ENCODE peak calls at places on chromosomes 16 and 17, in eight cellular contexts. U, S, G, I, H, O, A and R are unnamed samples.

GRCh38 chr16:49581630-49582298 is 208.2 kb downstream of the C16orf78 start:
- ATAC-seq in S (no peak), H (no peak), A (no peak), O (no peak), U (no peak), I (no peak), G (no peak), R (no peak)

GRCh38 chr17:1374426-1375177 is 25.4 kb downstream of the YWHAE start:
- ATAC-seq in U (no peak), I (peak; percentile 15), S (no peak), A (no peak), G (no peak), H (no peak), O (peak; percentile 61), R (no peak)

GRCh38 chr16:87860553-87861299 is 8.6 kb downstream of the SLC7A5 start:
- ATAC-seq in A (peak; percentile 32), O (peak; percentile 60), S (no peak), I (peak; percentile 42), G (peak; percentile 64), U (peak; percentile 67), H (peak; percentile 9), R (peak; percentile 66)

GRCh38 chr16:4495766-4496165 is 19.6 kb downstream of the HMOX2 start:
- ATAC-seq in H (no peak), S (no peak), G (peak; percentile 33), O (no peak), U (no peak), A (no peak), I (no peak), R (no peak)

GRCh38 chr17:43665038-43665386 is 3.3 kb upstream of the MEOX1 start:
- ATAC-seq in S (peak; percentile 61), I (peak; percentile 21), O (no peak), U (no peak), H (peak; percentile 69), G (no peak), A (no peak), R (no peak)

GRCh38 chr16:2213817-2214720 is 571 bp downstream of the PGP start:
- ATAC-seq in A (peak; percentile 3), O (no peak), I (no peak), G (peak; percentile 0), H (no peak), S (no peak), U (no peak), R (no peak)

GRCh38 chr16:28875134-28876015 is 2.9 kb upstream of the ATP2A1 start:
- ATAC-seq in H (no peak), S (no peak), A (no peak), I (no peak), G (no peak), U (no peak), O (no peak), R (no peak)

GRCh38 chr16:88685156-88686061 is 898 bp downstream of the SNAI3 start:
- ATAC-seq in A (peak; percentile 40), H (peak; percentile 22), U (no peak), G (peak; percentile 19), O (peak; percentile 2), S (peak; percentile 34), I (peak; percentile 2), R (peak; percentile 5)

GRCh38 chr16:10575506-10576130 is 4.8 kb downstream of the EMP2 start:
- ATAC-seq in U (no peak), G (no peak), I (no peak), S (no peak), A (no peak), H (no peak), O (no peak), R (no peak)

GRCh38 chr16:87160752-87161337 is 156.3 kb downstream of the C16orf95 start:
- ATAC-seq in S (no peak), O (no peak), I (no peak), A (no peak), G (no peak), H (no peak), U (no peak), R (no peak)

GRCh38 chr17:54085934-54086333 is 263.2 kb downstream of the KIF2B start:
- ATAC-seq in U (no peak), I (no peak), S (peak; percentile 58), O (no peak), G (no peak), H (no peak), A (no peak), R (no peak)

GRCh38 chr16:79320956-79321355 is 279.6 kb downstream of the MAF start:
- ATAC-seq in U (no peak), S (no peak), A (no peak), I (no peak), O (no peak), G (no peak), H (peak; percentile 47), R (no peak)

GRCh38 chr17:79410681-79411080 is 200.2 kb downstream of the RBFOX3 start:
- ATAC-seq in I (no peak), H (no peak), U (no peak), S (no peak), G (no peak), A (no peak), O (no peak), R (no peak)

GRCh38 chr16:67302076-67302475 is 22.7 kb downstream of the PLEKHG4 start:
- ATAC-seq in O (no peak), I (peak; percentile 9), H (no peak), A (no peak), S (no peak), U (no peak), G (no peak), R (no peak)

GRCh38 chr16:88681709-88682451 is 4.4 kb downstream of the SNAI3 start:
- ATAC-seq in G (no peak), U (no peak), H (peak; percentile 1), A (peak; percentile 13), O (peak; percentile 84), I (peak; percentile 55), S (no peak), R (peak; percentile 32)

GRCh38 chr16:89864421-89864820 is 9.0 kb upstream of the TCF25 start:
- ATAC-seq in G (no peak), U (no peak), O (peak; percentile 42), S (no peak), H (no peak), I (no peak), A (no peak), R (no peak)
- H3K4me3 ChIP-seq in G (no peak overlapping the region), U (no peak overlapping the region), O (peak overlapping the region; percentile 51), S (no peak overlapping the region), H (no peak overlapping the region), I (peak overlapping the region; percentile 21), A (no peak overlapping the region), R (no peak overlapping the region)

GRCh38 chr17:57356153-57356721 is 99.9 kb downstream of the MSI2 start:
- ATAC-seq in H (no peak), O (peak; percentile 56), U (no peak), G (no peak), A (no peak), S (no peak), I (no peak), R (no peak)

GRCh38 chr17:57357830-57358426 is 101.6 kb downstream of the MSI2 start:
- ATAC-seq in H (no peak), S (no peak), O (peak; percentile 69), I (no peak), G (peak; percentile 27), U (no peak), A (no peak), R (no peak)

GRCh38 chr17:57357392-57357784 is 101.1 kb downstream of the MSI2 start:
- ATAC-seq in G (no peak), I (peak; percentile 54), S (peak; percentile 48), O (peak; percentile 81), H (no peak), U (no peak), A (no peak), R (no peak)

GRCh38 chr17:57355090-57355859 is 99.0 kb downstream of the MSI2 start:
- ATAC-seq in S (no peak), U (peak; percentile 33), I (no peak), O (peak; percentile 34), A (no peak), H (no peak), G (no peak), R (no peak)

GRCh38 chr17:57356722-57357391 is 100.5 kb downstream of the MSI2 start:
- ATAC-seq in G (no peak), A (no peak), U (no peak), O (peak; percentile 78), I (peak; percentile 9), S (peak; percentile 72), H (peak; percentile 27), R (no peak)
- TF ChIP-seq POLR2AphosphoS5 in G (no peak), A (no peak), U (no peak), O (no peak), I (no peak), S (no peak), H (no peak), R (no peak)

GRCh38 chr17:27976331-27976730 is 66.1 kb upstream of the NLK start:
- ATAC-seq in A (no peak), S (no peak), U (no peak), H (no peak), O (peak; percentile 94), I (no peak), G (no peak), R (no peak)

GRCh38 chr17:27974531-27975145 is 67.8 kb upstream of the NLK start:
- ATAC-seq in U (peak; percentile 53), A (no peak), H (no peak), O (peak; percentile 20), G (no peak), I (no peak), S (no peak), R (no peak)

GRCh38 chr17:27974045-27974436 is 68.4 kb upstream of the NLK start:
- ATAC-seq in G (no peak), A (no peak), U (no peak), O (no peak), I (no peak), H (no peak), S (no peak), R (no peak)

GRCh38 chr17:27973258-27974044 is 69.0 kb upstream of the NLK start:
- ATAC-seq in U (no peak), H (no peak), S (no peak), O (no peak), I (no peak), G (no peak), A (no peak), R (no peak)

DNA sequence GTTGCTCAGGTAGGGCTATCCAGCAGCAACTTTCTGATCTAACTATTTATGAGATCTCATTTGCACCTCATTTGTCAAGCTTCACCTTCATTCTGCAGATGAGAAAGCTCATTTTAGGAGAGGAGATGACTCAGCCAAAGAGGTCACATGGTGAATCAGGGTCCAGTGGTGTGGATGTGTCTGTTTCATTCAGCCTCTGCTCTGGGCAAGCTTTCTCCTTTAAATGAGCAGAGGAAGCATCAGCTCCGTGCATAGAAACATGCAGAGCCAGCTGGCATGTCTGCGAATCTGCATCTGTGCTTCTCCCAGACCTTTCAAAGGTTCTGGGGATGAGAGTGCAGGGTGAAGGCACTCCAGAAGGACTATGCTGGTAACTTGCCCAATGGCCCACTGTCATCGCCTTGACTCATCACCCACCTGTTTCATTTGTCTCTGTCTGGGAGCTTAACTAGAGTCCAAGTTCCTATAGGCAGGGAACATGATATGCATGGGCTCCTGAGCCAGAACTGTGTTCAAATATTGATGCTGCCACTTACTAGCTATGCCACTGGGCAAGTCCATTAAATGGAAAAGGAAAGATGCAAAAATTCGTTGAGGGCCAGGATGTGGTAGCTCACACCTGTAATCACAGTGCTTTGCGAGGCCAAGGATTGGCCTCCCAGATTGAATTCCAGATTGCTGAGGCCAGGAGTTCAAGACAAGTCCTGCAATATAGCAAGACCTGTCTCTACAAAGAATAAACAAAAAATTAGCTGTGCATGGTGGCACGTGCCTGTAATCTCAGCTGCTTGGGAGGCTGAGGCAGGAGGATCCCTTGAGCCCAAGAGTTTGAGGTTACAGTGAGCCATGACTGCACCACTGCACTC is 67.1 kb upstream of the NLK start:
- ATAC-seq in I (no peak), O (peak; percentile 75), H (no peak), S (no peak), G (no peak), A (no peak), U (peak; percentile 70), R (no peak)
- TF ChIP-seq CTCF in I (no peak), O (no peak), H (no peak), S (no peak), G (no peak), A (no peak), U (no peak), R (no peak)

GRCh38 chr16:14418795-14419225 is 211.2 kb downstream of the PARN start:
- ATAC-seq in O (no peak), G (no peak), S (no peak), U (no peak), I (peak; percentile 36), A (no peak), H (no peak), R (peak; percentile 63)
- H3K4me3 ChIP-seq in O (no peak overlapping the region), G (no peak overlapping the region), S (no peak overlapping the region), U (no peak overlapping the region), I (no peak overlapping the region), A (no peak overlapping the region), H (no peak overlapping the region), R (no peak overlapping the region)